ENCODE peak calls at places on chromosome 2, in five cellular contexts. T is thoracic aorta, R is bronchial epithelial cell, J is K562, C is GM23338. L is an unnamed sample. For H3K36me3, the result is how much of the 10 kb centered on the place peaks cover.

GRCh38 chr2:95060446-95061118 is 35.1 kb downstream of the MAL start:
- DNase-seq in T (no peak), R (no peak), J (no peak), C (no peak), L (no peak)

GRCh38 chr2:75162897-75163296 is 36.4 kb downstream of the TACR1 start:
- DNase-seq in T (no peak), R (no peak), J (no peak), C (no peak), L (no peak)

GRCh38 chr2:54577035-54577434 is 120.9 kb downstream of the SPTBN1 start:
- DNase-seq in T (no peak), R (no peak), J (peak), C (no peak), L (no peak)

GRCh38 chr2:111116843-111117665 is 3.7 kb upstream of the BCL2L11 start:
- DNase-seq in T (no peak), R (peak), J (peak), C (peak), L (peak)

GRCh38 chr2:30366199-30366691 is 80.8 kb upstream of the LCLAT1 start:
- DNase-seq in T (no peak), R (no peak), J (no peak), C (no peak), L (no peak)

GRCh38 chr2:33215983-33216382 is 260.5 kb upstream of the RASGRP3 start:
- DNase-seq in T (no peak), R (no peak), J (no peak), C (no peak), L (no peak)

GRCh38 chr2:16261071-16261470 is 320.7 kb downstream of the MYCN start:
- DNase-seq in T (no peak), R (no peak), J (no peak), C (no peak), L (no peak)

GRCh38 chr2:26847663-26848335 is at the start of gene DPYSL5:
- DNase-seq in T (no peak), R (no peak), J (peak), C (peak), L (peak)

GRCh38 chr2:73920577-73921545 is 5.8 kb upstream of the DGUOK start:
- DNase-seq in T (no peak), R (no peak), J (peak), C (peak), L (peak)

GRCh38 chr2:242056785-242057184 is 187.3 kb downstream of the RTP5 start:
- DNase-seq in T (no peak), R (no peak), J (no peak), C (no peak), L (no peak)

GRCh38 chr2:69682525-69682924 is 39.0 kb upstream of the AAK1 start:
- DNase-seq in T (no peak), R (no peak), J (no peak), C (no peak), L (no peak)

GRCh38 chr2:155372969-155373368 is 674.5 kb downstream of the KCNJ3 start:
- DNase-seq in T (no peak), R (peak), J (no peak), C (peak), L (peak)
- TF ChIP-seq CTCF in T (no peak), R (no peak), J (no peak), C (peak), L (peak)

GRCh38 chr2:222795671-222796357 is 65.0 kb upstream of the ACSL3 start:
- DNase-seq in T (no peak), R (no peak), J (no peak), C (no peak), L (no peak)

GRCh38 chr2:222796413-222797103 is 64.3 kb upstream of the ACSL3 start:
- DNase-seq in T (no peak), R (no peak), J (no peak), C (peak), L (peak)

GRCh38 chr2:222797308-222797707 is 63.5 kb upstream of the ACSL3 start:
- DNase-seq in T (no peak), R (no peak), J (no peak), C (peak), L (peak)

GRCh38 chr2:222794585-222795579 is 66.0 kb upstream of the ACSL3 start:
- DNase-seq in T (no peak), R (no peak), J (no peak), C (peak), L (no peak)

GRCh38 chr2:222791946-222792649 is 68.7 kb upstream of the ACSL3 start:
- DNase-seq in T (no peak), R (no peak), J (no peak), C (no peak), L (peak)
- H3K36me3 ChIP-seq in T (under half), R (under half), J (under half), C (under half), L (under half)

GRCh38 chr2:157508676-157509075 is 64.8 kb upstream of the CYTIP start:
- DNase-seq in T (no peak), R (peak), J (no peak), C (no peak), L (no peak)

GRCh38 chr2:157504623-157505022 is 60.7 kb upstream of the CYTIP start:
- DNase-seq in T (no peak), R (no peak), J (no peak), C (no peak), L (no peak)

GRCh38 chr2:157509755-157510154 is 65.9 kb upstream of the CYTIP start:
- DNase-seq in T (no peak), R (no peak), J (no peak), C (no peak), L (no peak)
- TF ChIP-seq CTCF in T (no peak), R (no peak), J (peak), C (peak), L (no peak)

DNA sequence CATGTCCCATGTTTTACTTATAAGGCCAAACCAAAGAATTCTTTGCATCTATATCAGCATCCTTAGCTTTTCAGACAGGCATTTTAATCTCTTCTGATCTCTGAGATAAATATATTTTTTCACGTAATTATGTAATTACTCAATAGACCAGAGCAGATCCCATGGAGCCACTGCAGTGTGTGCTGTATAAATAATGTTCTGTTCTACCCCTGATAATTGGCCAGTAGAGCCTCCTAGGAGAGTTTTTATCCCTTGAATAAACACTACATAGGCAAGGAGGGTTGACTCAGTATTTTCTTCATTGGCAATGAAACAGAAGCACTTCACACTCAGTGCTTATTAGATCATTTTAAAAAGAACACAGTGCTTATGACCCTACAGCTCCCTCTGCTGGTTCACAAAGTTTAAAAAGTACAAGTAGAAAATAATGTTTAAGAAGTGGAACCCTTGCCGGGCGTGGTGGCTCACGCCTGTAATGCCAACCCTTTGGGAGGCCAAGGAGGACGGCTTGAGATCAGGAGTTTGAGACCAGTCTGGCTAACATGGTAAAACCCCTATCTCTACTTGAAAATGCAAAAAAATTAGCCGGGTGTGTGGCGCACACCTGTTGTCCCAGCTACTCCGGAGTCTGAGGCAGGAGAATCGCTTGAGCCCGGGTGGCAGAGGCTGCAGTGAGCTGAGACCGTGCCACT is 91.9 kb downstream of the PPP1R1C start:
- DNase-seq in T (no peak), R (peak), J (no peak), C (peak), L (peak)
- H3K36me3 ChIP-seq in T (under half), R (under half), J (under half), C (under half), L (under half)

DNA sequence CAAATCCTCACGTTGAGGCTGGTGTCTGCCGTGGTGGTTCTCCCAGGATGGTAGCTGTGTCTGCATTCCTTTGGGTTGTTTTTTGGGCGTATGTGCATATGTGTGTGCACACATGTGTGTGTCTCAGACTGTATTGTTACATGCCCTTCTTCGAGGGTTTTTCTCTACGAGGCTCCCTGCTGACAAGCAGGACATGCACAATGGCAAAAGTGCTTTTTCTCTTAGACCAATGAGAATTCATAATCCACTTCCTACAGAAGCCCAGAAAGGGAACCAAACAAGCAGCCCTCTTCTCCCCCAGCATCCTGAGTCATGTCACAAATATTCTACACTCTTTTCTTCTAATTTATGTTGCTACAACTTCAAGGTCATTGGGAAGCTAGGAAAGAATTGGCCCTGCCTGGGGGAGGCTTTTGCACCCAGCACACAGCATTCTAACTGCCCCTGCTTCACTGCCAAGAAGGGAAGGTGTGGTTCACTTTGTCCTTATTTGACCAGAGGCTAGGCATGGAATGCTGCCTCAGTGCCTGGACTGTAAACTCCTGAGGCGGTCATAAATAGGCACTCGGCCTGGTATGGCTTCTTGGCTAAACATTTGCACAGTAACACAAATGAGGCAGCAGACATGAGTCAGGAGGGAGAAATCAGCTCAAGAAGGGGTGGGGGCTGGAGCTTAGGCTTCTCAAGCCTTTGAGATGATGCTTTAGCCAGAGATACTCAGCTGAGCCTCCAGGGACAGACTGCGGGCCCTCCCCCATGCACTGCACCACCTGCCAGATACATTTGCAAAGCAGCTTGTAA is 92.6 kb upstream of the KLF7 start:
- DNase-seq in T (peak), R (peak), J (no peak), C (no peak), L (peak)
- TF ChIP-seq CTCF in T (no peak), R (no peak), J (no peak), C (no peak), L (no peak)

DNA sequence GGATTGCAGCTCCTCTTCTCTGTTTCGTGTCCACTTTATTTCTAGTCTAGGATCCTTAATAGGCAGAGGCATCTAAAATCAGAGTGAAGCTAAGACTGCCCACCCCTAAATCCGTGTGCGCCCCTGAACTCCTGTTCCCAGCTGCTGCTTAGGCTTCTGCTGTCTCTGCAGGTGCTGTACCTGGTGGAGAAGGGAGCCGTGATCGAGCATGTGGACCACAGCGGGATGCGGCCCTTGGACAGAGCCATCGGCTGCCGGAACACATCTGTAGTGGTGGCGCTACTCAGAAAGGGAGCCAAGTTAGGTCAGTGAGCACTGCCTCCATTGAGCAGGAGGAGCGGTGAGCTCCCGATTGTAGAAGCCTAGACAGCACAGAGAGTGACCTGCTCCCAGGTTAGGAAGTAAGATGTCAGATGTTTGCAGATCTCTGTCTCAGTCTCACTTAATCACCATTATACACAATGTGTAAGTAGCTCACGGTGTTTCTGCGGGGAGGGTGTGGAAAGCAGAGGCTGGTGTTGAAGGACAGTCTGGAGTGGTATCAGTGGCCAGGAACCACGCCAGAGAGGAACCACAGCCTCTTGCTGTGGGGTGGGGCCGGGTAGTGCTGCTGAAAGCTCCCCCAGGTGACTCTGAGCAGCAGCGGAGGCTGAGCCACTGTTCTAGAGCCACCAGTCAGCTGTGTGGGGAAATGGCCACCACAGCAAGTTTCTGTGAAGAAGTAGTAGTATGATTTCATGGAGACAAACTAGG is 62.3 kb downstream of the WDSUB1 start:
- DNase-seq in T (no peak), R (no peak), J (no peak), C (no peak), L (no peak)
- H3K36me3 ChIP-seq in T (under half), R (under half), J (under half), C (under half), L (under half)

GRCh38 chr2:177101930-177102329 is 110.7 kb upstream of the HNRNPA3 start:
- DNase-seq in T (no peak), R (no peak), J (no peak), C (no peak), L (no peak)

GRCh38 chr2:177108890-177109289 is 103.7 kb upstream of the HNRNPA3 start:
- DNase-seq in T (no peak), R (no peak), J (no peak), C (no peak), L (no peak)

DNA sequence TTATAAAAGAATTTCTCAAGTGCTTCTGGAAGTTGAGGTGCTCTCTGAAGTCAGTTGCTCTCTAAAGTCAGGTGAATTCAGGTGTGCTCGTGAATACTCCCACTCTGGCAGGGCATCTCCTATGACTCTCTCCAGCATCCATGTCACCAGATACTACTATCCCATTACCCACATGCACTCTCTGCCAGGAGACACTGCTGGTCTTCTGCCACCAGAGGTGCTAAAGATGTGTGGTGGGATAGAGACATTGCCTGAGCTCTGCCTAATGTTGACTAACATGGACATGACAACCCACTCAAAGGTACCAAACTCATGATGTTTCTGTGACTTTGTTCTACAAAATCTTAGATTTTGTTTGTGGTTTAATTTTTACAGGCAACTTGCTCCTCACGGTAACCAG is 106.4 kb upstream of the HNRNPA3 start:
- DNase-seq in T (no peak), R (no peak), J (no peak), C (peak), L (peak)
- TF ChIP-seq CTCF in T (no peak), R (no peak), J (peak), C (peak), L (peak)

GRCh38 chr2:206056286-206056685 is 29.7 kb downstream of the INO80D start:
- DNase-seq in T (no peak), R (no peak), J (no peak), C (peak), L (no peak)
- H3K36me3 ChIP-seq in T (under half), R (under half), J (under half), C (under half), L (under half)